ENCODE peak calls at places on chromosomes 11 and 22, in five cellular contexts. G is G401, H is cardiac fibroblast, I is activated T-cell treated with anti-CD3 and anti-CD28 coated beads for 1 hour, O is dermis microvascular lymphatic vessel endothelial cell. J is an unnamed sample.

GRCh38 chr11:20547411-20547810 is 52.0 kb upstream of the SLC6A5 start:
- DNase-seq in G (no peak), H (no peak), I (no peak), O (no peak), J (no peak)

GRCh38 chr11:62708423-62709261 is 1.2 kb downstream of the GNG3 start:
- DNase-seq in G (peak), H (no peak), I (peak), O (no peak), J (no peak)

GRCh38 chr11:42542336-42542735 is 769.5 kb upstream of the API5 start:
- DNase-seq in G (no peak), H (no peak), I (no peak), O (no peak), J (no peak)

GRCh38 chr11:100576044-100577021 is 110.8 kb upstream of the ARHGAP42 start:
- DNase-seq in G (peak), H (peak), I (no peak), O (peak), J (peak)

GRCh38 chr11:8839957-8840945 is 70.7 kb upstream of the AKIP1 start:
- DNase-seq in G (no peak), H (peak), I (no peak), O (peak), J (peak)

GRCh38 chr11:103940542-103940941 is 95.9 kb upstream of the DDI1 start:
- DNase-seq in G (no peak), H (no peak), I (no peak), O (no peak), J (no peak)

GRCh38 chr11:74611369-74611861 is 19.0 kb downstream of the POLD3 start:
- DNase-seq in G (peak), H (peak), I (no peak), O (peak), J (no peak)

GRCh38 chr22:32951807-32952153 is 106.4 kb downstream of the SYN3 start:
- DNase-seq in G (peak), H (peak), I (no peak), O (no peak), J (no peak)

GRCh38 chr11:61645179-61645868 is 34.9 kb upstream of the DAGLA start:
- DNase-seq in G (no peak), H (no peak), I (no peak), O (no peak), J (no peak)

GRCh38 chr11:121572581-121573059 is 119.9 kb upstream of the SORL1-AS1 start:
- DNase-seq in G (peak), H (no peak), I (no peak), O (no peak), J (no peak)

GRCh38 chr11:65968600-65969482 is 7.3 kb downstream of the SART1 start:
- DNase-seq in G (no peak), H (no peak), I (no peak), O (no peak), J (no peak)

GRCh38 chr11:66280428-66280827 is 2.5 kb downstream of the CNIH2 start:
- DNase-seq in G (no peak), H (no peak), I (no peak), O (no peak), J (no peak)

GRCh38 chr11:20093775-20094174 is 66.5 kb downstream of the DBX1 start:
- DNase-seq in G (no peak), H (peak), I (no peak), O (no peak), J (no peak)

GRCh38 chr11:83140691-83141455 is 16.1 kb upstream of the PCF11 start:
- DNase-seq in G (no peak), H (no peak), I (no peak), O (no peak), J (no peak)

GRCh38 chr22:50182176-50183081 is 3.3 kb upstream of the TRABD start:
- DNase-seq in G (no peak), H (no peak), I (no peak), O (no peak), J (no peak)

GRCh38 chr11:61994981-61995380 is 27.5 kb upstream of the FTH1 start:
- DNase-seq in G (no peak), H (no peak), I (no peak), O (no peak), J (no peak)

GRCh38 chr22:19396561-19396933 is 35.0 kb downstream of the HIRA start:
- DNase-seq in G (no peak), H (no peak), I (no peak), O (no peak), J (no peak)

J was measured in foreskin melanocyte.